ENCODE peak calls at places on chromosomes 5 and 9, in four cellular contexts. H is lower lobe of right lung; N is Jurkat, Clone E6-1; A is HS-5. V is an unnamed sample.

GRCh38 chr9:37730840-37731239 is 22.8 kb upstream of the TRMT10B start:
- DNase-seq in H (no peak), N (no peak), A (no peak), V (no peak)

GRCh38 chr5:78345485-78345884 is 14.9 kb upstream of the SCAMP1 start:
- DNase-seq in H (no peak), A (no peak), N (no peak), V (no peak)

GRCh38 chr9:77598510-77598909 is 49.6 kb downstream of the GNA14 start:
- DNase-seq in A (no peak), N (no peak), H (no peak), V (no peak)

GRCh38 chr5:91382530-91383026 is 539 bp downstream of the ARRDC3 start:
- DNase-seq in A (peak; percentile 28), H (no peak), N (peak; percentile 58), V (no peak)

GRCh38 chr9:117169089-117169488 is 245.8 kb downstream of the ASTN2 start:
- DNase-seq in N (no peak), H (no peak), A (no peak), V (no peak)

GRCh38 chr9:110619831-110620230 is 40.3 kb upstream of the SVEP1 start:
- DNase-seq in H (no peak), N (no peak), A (no peak), V (no peak)

GRCh38 chr9:131276891-131277672 is 772 bp upstream of the FAM78A start:
- DNase-seq in N (no peak), A (no peak), H (no peak), V (no peak)

GRCh38 chr9:115630126-115630840 is 512.3 kb upstream of the TNC start:
- DNase-seq in H (no peak), N (peak; percentile 52), A (no peak), V (no peak)

GRCh38 chr9:100725376-100725775 is 147.5 kb downstream of the CAVIN4 start:
- DNase-seq in A (no peak), H (no peak), N (no peak), V (no peak)

GRCh38 chr5:31731016-31731415 is 92.1 kb downstream of the PDZD2 start:
- DNase-seq in N (no peak), H (no peak), A (no peak), V (no peak)

GRCh38 chr5:13553896-13554295 is 390.6 kb downstream of the DNAH5 start:
- DNase-seq in H (no peak), A (no peak), N (no peak), V (no peak)

GRCh38 chr9:77819672-77820071 is 171.6 kb upstream of the GNA14 start:
- DNase-seq in N (peak; percentile 51), A (no peak), H (no peak), V (no peak)

GRCh38 chr5:91541696-91542095 is 158.6 kb upstream of the ARRDC3 start:
- DNase-seq in N (no peak), A (peak; percentile 37), H (no peak), V (no peak)

GRCh38 chr5:17196686-17197085 is 20.7 kb upstream of the BASP1 start:
- DNase-seq in N (no peak), A (no peak), H (no peak), V (no peak)

GRCh38 chr9:79877943-79878612 is 306.3 kb downstream of the TLE4 start:
- DNase-seq in N (no peak), H (no peak), A (no peak), V (no peak)

GRCh38 chr5:61026004-61026403 is 81.0 kb downstream of the NDUFAF2 start:
- DNase-seq in H (no peak), N (no peak), A (no peak), V (no peak)

GRCh38 chr9:137025120-137025966 is 2.7 kb downstream of the ABCA2 start:
- DNase-seq in H (no peak), N (no peak), A (no peak), V (no peak)

GRCh38 chr5:56388229-56389065 is 155.3 kb upstream of the ANKRD55 start:
- DNase-seq in A (no peak), N (no peak), H (no peak), V (no peak)

GRCh38 chr5:72096602-72097205 is 10.6 kb upstream of the MAP1B start:
- DNase-seq in H (no peak), A (no peak), N (no peak), V (no peak)

GRCh38 chr9:18427691-18428090 is 46.3 kb upstream of the ADAMTSL1 start:
- DNase-seq in H (no peak), N (peak; percentile 7), A (no peak), V (no peak)

GRCh38 chr9:20197976-20198685 is 409.3 kb upstream of the SLC24A2 start:
- DNase-seq in A (no peak), H (no peak), N (no peak), V (no peak)

V was measured in epithelial cell of proximal tubule.